ENCODE peak calls at places on chromosomes 3 and 15, in four cellular contexts. K is transverse colon, Y is body of pancreas, F is psoas muscle. G is an unnamed sample.

GRCh38 chr15:77831989-77832388 is 199.3 kb upstream of the LINGO1 start:
- DNase-seq in K (no peak), Y (no peak), F (peak), G (no peak)

GRCh38 chr3:58188173-58188564 is 22.6 kb downstream of the DNASE1L3 start:
- DNase-seq in F (no peak), Y (no peak), K (no peak), G (no peak)

GRCh38 chr15:39205506-39206371 is 375.1 kb upstream of the THBS1 start:
- DNase-seq in F (no peak), K (no peak), Y (no peak), G (no peak)

GRCh38 chr3:123036352-123037014 is 8.9 kb upstream of the SEMA5B start:
- DNase-seq in F (no peak), Y (no peak), K (no peak), G (no peak)

GRCh38 chr3:39107874-39108308 is 411 bp downstream of the TTC21A start:
- DNase-seq in K (no peak), Y (no peak), F (no peak), G (no peak)

GRCh38 chr3:58207954-58208353 is 2.8 kb downstream of the DNASE1L3 start:
- DNase-seq in Y (no peak), F (no peak), K (no peak), G (no peak)

GRCh38 chr3:186200746-186201145 is 91.9 kb upstream of the ETV5 start:
- DNase-seq in Y (no peak), K (no peak), F (no peak), G (no peak)

GRCh38 chr15:68126415-68126814 is 72.3 kb downstream of the PIAS1 start:
- DNase-seq in K (peak), Y (no peak), F (peak), G (no peak)

GRCh38 chr15:32096867-32097266 is 66.6 kb downstream of the CHRNA7 start:
- DNase-seq in Y (no peak), K (no peak), F (no peak), G (no peak)

DNA sequence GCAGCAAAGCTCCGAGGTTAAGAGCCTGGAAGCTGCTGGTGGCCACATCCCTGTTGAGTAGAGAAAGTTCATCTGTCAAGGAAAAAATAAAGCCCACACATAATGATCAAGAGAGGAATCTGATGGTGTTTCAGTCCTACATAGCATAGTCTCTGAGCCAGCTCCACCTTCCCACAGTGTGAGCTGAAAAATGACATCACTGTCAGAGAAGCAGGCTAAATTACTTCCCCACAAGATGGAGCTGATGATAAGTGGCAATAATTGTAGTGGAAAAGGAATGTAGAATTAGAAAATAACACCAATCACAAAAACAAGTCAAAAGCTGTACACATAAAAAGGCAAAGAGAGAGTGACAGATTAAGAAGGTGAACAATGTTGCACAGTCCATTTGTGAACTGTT is 84.5 kb downstream of the AQP9 start:
- DNase-seq in F (no peak), K (no peak), Y (no peak), G (no peak)
- H3K27ac ChIP-seq in F (no peak), K (no peak), Y (no peak), G (no peak)

DNA sequence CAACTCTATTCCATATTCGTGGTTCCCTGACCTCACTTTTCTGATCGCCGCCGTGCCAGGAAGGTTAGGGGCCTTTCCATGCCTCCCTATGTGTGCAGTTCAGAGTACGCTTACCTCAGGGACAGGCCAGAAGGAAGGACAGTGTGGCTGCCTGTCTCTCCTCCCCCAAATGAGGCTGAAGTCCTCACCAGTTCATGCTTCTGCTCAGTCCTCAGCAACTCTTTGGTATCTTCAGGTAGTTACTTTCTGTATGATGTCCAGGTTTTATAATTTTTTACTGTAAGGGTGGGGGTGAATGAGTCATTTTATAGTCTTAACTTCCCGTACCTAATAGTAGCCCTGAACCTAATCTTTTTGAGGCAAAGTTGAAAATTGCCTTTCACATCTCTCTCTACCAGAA is 98.7 kb downstream of the VPS8 start:
- DNase-seq in F (no peak), K (peak), Y (no peak), G (no peak)
- H3K27ac ChIP-seq in F (no peak), K (peak), Y (no peak), G (no peak)

GRCh38 chr3:111724694-111725093 is 129.5 kb upstream of the ZBED2 start:
- DNase-seq in K (no peak), Y (no peak), F (no peak), G (no peak)
- H3K27ac ChIP-seq in K (no peak), Y (no peak), F (no peak), G (no peak)

GRCh38 chr3:127524300-127524896 is 66.1 kb downstream of the TPRA1 start:
- DNase-seq in F (no peak), Y (peak), K (no peak), G (no peak)

GRCh38 chr3:127525373-127525772 is 65.2 kb downstream of the TPRA1 start:
- DNase-seq in Y (no peak), K (no peak), F (no peak), G (no peak)

GRCh38 chr3:127518456-127519081 is 72.0 kb downstream of the TPRA1 start:
- DNase-seq in Y (no peak), K (no peak), F (no peak), G (no peak)

GRCh38 chr3:127520993-127521392 is 69.5 kb downstream of the TPRA1 start:
- DNase-seq in Y (no peak), K (no peak), F (no peak), G (no peak)
- H3K27ac ChIP-seq in Y (no peak), K (no peak), F (no peak), G (no peak)

GRCh38 chr3:52012699-52013098 is 17.0 kb upstream of the RPL29 start:
- DNase-seq in K (no peak), Y (no peak), F (peak), G (no peak)
- H3K27ac ChIP-seq in K (no peak), Y (no peak), F (peak), G (no peak)

DNA sequence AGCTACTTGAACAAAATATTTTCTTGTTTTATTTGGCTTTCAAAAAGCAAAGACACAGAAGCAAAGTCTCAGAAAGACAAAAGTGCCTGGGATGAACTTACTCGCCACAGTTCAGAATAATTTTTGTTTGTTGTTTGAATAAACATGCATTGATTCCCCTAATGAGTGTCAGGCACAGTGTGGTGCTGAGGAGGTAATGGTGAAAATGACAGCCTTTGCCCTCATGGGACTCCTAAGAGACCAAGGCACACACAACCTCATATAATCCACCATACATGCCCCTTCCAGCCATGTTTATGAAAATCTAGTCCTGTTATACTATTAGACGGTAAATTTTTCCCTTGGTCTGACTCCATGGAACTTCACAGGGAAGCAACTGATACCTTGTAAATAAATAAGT is 2.5 kb downstream of the GOLIM4 start:
- DNase-seq in Y (no peak), K (no peak), F (no peak), G (no peak)
- H3K27ac ChIP-seq in Y (no peak), K (peak), F (peak), G (no peak)

DNA sequence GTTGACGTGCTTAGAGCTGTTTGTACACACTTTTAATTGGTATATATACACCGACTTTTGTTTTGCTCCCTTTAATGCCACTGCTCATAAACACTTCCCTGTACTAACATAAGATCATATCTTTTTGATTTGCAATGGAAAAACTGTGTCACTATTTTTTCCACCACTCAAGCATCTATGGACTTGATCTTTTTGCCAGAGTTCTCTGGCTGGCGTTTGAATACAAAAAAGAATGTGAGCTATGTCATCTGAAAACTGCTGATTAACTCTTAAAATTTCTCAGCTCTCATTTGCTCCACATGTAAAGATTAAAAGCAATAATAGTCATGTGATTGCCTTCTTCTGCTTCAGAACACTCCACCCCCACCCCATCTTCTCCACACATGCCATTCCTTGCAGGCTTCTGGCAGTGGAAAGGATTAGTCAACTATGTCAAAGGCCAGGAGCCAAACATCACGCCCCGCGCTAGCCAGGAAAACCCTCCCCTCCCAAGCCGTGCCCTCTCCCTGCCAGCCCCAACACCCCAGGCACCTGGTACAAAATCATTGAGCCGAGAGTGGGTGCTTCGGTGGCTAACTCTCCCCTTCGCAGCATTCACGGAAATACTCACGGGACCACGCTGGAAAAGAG is 123.4 kb upstream of the MEF2A start:
- DNase-seq in Y (no peak), F (peak), K (peak), G (no peak)
- H3K27ac ChIP-seq in Y (no peak), F (peak), K (peak), G (no peak)

GRCh38 chr3:106114848-106115247 is 246.0 kb upstream of the CBLB start:
- DNase-seq in K (no peak), F (no peak), Y (no peak), G (no peak)
- H3K27ac ChIP-seq in K (no peak), F (no peak), Y (no peak), G (no peak)

GRCh38 chr15:57540736-57541135 is 51.0 kb upstream of the MYZAP start:
- DNase-seq in F (no peak), Y (no peak), K (no peak), G (no peak)

GRCh38 chr15:57541805-57542504 is 49.7 kb upstream of the MYZAP start:
- DNase-seq in F (peak), K (peak), Y (peak), G (no peak)

GRCh38 chr15:57542505-57542817 is 49.2 kb upstream of the MYZAP start:
- DNase-seq in Y (no peak), K (no peak), F (no peak), G (no peak)

GRCh38 chr15:57538822-57539221 is 52.9 kb upstream of the MYZAP start:
- DNase-seq in F (no peak), K (no peak), Y (no peak), G (no peak)

GRCh38 chr15:57541271-57541670 is 50.4 kb upstream of the MYZAP start:
- DNase-seq in F (no peak), Y (no peak), K (no peak), G (no peak)
- H3K27ac ChIP-seq in F (no peak), Y (peak), K (no peak), G (no peak)

DNA sequence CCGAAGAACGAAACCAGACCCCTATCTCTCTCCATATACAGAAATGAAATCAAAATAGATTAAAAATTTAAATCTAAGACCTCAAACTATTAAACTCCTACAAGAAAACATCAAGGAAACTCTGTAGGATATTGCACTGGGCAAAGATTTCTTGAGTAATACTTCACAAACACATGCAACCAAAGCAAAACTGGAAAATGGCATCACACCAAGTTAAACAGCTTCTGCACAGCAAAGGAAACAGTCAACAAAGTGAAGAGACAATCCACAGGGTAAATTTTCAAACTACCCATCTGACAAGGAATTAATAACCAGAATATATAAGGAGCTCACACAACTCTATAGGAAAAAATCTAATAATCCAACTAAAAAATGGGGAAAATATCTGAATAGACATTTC is 29.4 kb downstream of the CCK start:
- DNase-seq in K (no peak), Y (no peak), F (no peak), G (no peak)
- H3K27ac ChIP-seq in K (no peak), Y (no peak), F (no peak), G (no peak)